ENCODE peak calls at places on chromosome 7, in four cellular contexts. Q is H9, Y is H1, R is mesendoderm. B is an unnamed sample.

GRCh38 chr7:22481726-22482125 is 18.3 kb downstream of the STEAP1B start:
- DNase-seq in Q (no peak), Y (no peak), R (no peak), B (no peak)

GRCh38 chr7:155709453-155709852 is 65.0 kb downstream of the RBM33 start:
- DNase-seq in R (no peak), Q (no peak), Y (no peak), B (no peak)

GRCh38 chr7:68038621-68039314 is 1042.1 kb downstream of the TYW1 start:
- DNase-seq in R (no peak), Q (no peak), Y (no peak), B (no peak)

GRCh38 chr7:15441915-15442314 is 119.9 kb downstream of the AGMO start:
- DNase-seq in Y (no peak), Q (no peak), R (no peak), B (no peak)

GRCh38 chr7:117014673-117015133 is 61.4 kb downstream of the ST7 start:
- DNase-seq in R (peak), Q (no peak), Y (no peak), B (peak)

GRCh38 chr7:74441801-74442200 is 11.9 kb upstream of the GTF2IRD1 start:
- DNase-seq in Q (no peak), R (no peak), Y (no peak), B (peak)

GRCh38 chr7:115478426-115478825 is 552.1 kb downstream of the TFEC start:
- DNase-seq in R (no peak), Y (no peak), Q (no peak), B (no peak)

GRCh38 chr7:2825595-2826227 is 18.4 kb downstream of the GNA12 start:
- DNase-seq in Y (no peak), Q (no peak), R (peak), B (peak)

GRCh38 chr7:1804310-1804709 is 134.2 kb downstream of the ELFN1 start:
- DNase-seq in R (no peak), Y (no peak), Q (no peak), B (no peak)

GRCh38 chr7:16450366-16450765 is 15.2 kb downstream of the SOSTDC1 start:
- DNase-seq in Q (no peak), Y (no peak), R (no peak), B (no peak)

GRCh38 chr7:33334349-33334748 is 205.0 kb downstream of the BBS9 start:
- DNase-seq in Q (peak), R (peak), Y (peak), B (peak)

GRCh38 chr7:3408814-3409595 is 108.0 kb downstream of the SDK1 start:
- DNase-seq in Y (no peak), Q (no peak), R (no peak), B (no peak)

GRCh38 chr7:120732256-120732655 is 125.7 kb downstream of the TSPAN12 start:
- DNase-seq in Y (no peak), Q (no peak), R (no peak), B (peak)

GRCh38 chr7:3154881-3155494 is 111.3 kb upstream of the CARD11 start:
- DNase-seq in R (peak), Q (no peak), Y (no peak), B (peak)

GRCh38 chr7:45715471-45716352 is 141.5 kb downstream of the ADCY1 start:
- DNase-seq in R (no peak), Q (peak), Y (no peak), B (no peak)

GRCh38 chr7:142880886-142881505 is 4.5 kb downstream of the TRPV6 start:
- DNase-seq in Y (peak), R (peak), Q (peak), B (peak)

GRCh38 chr7:89887489-89887888 is 266.8 kb upstream of the STEAP1 start:
- DNase-seq in Q (no peak), R (peak), Y (no peak), B (no peak)

GRCh38 chr7:138608292-138608691 is 92.9 kb downstream of the SVOPL start:
- DNase-seq in Q (no peak), R (no peak), Y (no peak), B (peak)

GRCh38 chr7:143012409-143012808 is 14.5 kb downstream of the OR9A2 start:
- DNase-seq in R (no peak), Y (no peak), Q (no peak), B (no peak)

GRCh38 chr7:92403760-92404074 is 43.6 kb upstream of the GATAD1 start:
- DNase-seq in R (no peak), Y (no peak), Q (no peak), B (no peak)

GRCh38 chr7:90119178-90119971 is 34.9 kb upstream of the STEAP1 start:
- DNase-seq in R (peak), Q (peak), Y (no peak), B (peak)

GRCh38 chr7:32533313-32534024 is 38.2 kb downstream of the AVL9 start:
- DNase-seq in R (no peak), Y (no peak), Q (no peak), B (peak)

GRCh38 chr7:138891446-138891810 is 89.8 kb downstream of the KIAA1549 start:
- DNase-seq in Q (no peak), Y (no peak), R (no peak), B (no peak)

GRCh38 chr7:74655785-74656420 is 1.6 kb upstream of the GTF2I start:
- DNase-seq in R (no peak), Q (no peak), Y (no peak), B (no peak)

GRCh38 chr7:115135769-115136410 is 214.0 kb downstream of the MDFIC start:
- DNase-seq in Y (no peak), R (no peak), Q (no peak), B (no peak)

GRCh38 chr7:12244694-12245093 is 33.6 kb downstream of the TMEM106B start:
- DNase-seq in Q (no peak), R (no peak), Y (no peak), B (no peak)

GRCh38 chr7:44272456-44272855 is 52.9 kb downstream of the CAMK2B start:
- DNase-seq in Q (no peak), Y (no peak), R (no peak), B (no peak)

GRCh38 chr7:134024729-134025128 is 102.4 kb upstream of the LRGUK start:
- DNase-seq in R (no peak), Q (no peak), Y (no peak), B (peak)

DNA sequence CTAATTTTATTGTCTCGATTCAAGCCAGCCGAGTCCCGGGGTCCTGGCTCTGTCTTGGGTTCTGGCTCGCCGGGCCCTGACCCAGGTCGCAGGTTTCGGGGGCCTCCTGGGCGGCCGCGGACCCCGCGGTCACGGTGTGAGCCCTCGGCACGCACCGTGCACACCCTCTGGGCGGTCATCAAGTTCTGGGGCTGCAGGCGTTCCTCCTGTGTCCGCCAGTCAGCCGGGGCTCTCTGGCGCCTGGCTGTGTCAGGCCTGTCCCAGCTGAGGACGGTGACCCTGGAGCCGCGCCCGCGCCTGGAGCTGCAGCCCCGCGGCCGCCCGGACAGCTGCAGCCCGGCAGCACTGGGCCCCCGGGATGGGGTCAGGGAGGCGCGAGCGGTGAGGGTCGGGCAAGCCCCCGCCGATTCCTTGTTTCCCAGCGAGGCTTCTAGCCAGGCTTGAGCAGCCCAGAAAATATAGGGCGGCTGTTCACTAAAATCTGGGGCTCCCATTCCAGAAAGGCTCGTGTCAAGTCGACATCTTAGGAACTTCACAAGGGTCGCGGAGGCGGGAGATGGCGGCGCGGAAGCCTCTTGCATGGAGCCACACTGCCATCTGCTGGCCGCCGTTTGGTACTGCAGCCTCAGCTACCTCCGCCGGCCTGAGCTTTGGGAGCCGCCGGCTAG is 4.2 kb upstream of the HOXA7 start:
- DNase-seq in R (peak), Q (peak), Y (peak), B (peak)
- H2BK120ac ChIP-seq in R (no peak), Q (no peak), Y (no peak), B (peak)

DNA sequence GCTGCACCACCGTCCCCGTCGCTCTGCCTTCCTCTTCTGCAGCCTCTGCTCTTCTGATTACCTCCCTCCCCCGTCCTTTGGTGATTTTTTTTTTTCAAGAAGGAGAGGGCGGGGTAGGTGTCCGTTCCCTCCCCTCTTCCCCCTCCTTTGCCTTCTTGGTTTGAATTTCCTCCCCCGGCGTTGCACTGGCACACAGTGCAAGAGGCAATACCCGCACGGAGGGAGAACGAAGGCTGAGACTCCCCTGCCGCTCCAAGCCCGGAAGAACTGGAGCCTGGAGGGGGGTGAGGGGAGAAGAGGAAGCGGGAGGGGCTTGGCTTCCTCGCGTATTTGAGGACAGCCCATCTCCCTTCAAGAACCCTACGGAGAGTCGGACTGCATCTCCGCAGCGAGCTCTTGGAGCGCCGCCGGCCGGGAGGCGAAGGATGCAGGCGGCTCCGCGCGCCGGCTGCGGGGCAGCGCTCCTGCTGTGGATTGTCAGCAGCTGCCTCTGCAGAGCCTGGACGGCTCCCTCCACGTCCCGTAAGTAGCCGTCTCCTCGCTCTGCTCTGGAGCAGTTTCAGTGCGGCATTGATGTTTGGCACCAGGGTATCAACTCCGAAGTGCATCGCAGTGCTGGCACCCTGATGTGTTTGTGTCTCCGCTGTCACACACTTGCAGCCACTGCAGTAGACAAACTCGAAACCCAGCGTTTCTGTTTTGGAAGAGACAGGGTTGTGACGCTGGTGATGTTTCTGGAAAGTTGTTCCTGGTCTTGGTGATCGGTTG is at the start of gene CNTNAP2:
- DNase-seq in R (peak), Y (peak), Q (peak), B (no peak)
- H4K5ac ChIP-seq in R (no peak), Y (no peak), Q (no peak), B (no peak)

GRCh38 chr7:47089068-47089417 is 492.9 kb downstream of the TNS3 start:
- DNase-seq in Q (no peak), Y (no peak), R (no peak), B (no peak)
- H2BK120ac ChIP-seq in Q (no peak), Y (no peak), R (no peak), B (no peak)

GRCh38 chr7:96236198-96237039 is 85.5 kb downstream of the SLC25A13 start:
- DNase-seq in R (peak), Y (no peak), Q (no peak), B (peak)

GRCh38 chr7:96237040-96237439 is 84.9 kb downstream of the SLC25A13 start:
- DNase-seq in Q (no peak), Y (no peak), R (no peak), B (no peak)

GRCh38 chr7:96233528-96234154 is 88.3 kb downstream of the SLC25A13 start:
- DNase-seq in Q (no peak), Y (no peak), R (no peak), B (no peak)

GRCh38 chr7:96235281-96235680 is 86.6 kb downstream of the SLC25A13 start:
- DNase-seq in R (no peak), Y (no peak), Q (no peak), B (no peak)

DNA sequence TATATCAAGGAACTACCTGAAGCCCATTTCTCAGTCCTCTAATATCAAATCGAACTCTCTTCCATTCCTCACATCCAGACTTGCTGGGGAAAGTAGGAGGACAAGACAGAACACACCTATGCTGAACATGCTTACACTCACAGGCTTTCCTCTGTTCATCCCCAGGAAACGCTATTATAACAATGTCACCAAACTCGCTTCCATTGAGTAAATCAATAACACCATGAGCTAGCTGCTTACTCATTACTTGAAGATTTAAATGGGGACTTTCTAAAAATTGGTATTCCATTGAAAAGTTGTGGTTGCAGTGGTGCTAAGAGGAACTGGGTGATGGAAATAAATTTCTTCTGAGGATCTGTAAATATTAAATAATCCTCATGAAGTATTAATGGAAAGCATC is 88.8 kb downstream of the SLC25A13 start:
- DNase-seq in Q (no peak), R (no peak), Y (no peak), B (no peak)
- H4K5ac ChIP-seq in Q (no peak), R (no peak), Y (no peak), B (no peak)

DNA sequence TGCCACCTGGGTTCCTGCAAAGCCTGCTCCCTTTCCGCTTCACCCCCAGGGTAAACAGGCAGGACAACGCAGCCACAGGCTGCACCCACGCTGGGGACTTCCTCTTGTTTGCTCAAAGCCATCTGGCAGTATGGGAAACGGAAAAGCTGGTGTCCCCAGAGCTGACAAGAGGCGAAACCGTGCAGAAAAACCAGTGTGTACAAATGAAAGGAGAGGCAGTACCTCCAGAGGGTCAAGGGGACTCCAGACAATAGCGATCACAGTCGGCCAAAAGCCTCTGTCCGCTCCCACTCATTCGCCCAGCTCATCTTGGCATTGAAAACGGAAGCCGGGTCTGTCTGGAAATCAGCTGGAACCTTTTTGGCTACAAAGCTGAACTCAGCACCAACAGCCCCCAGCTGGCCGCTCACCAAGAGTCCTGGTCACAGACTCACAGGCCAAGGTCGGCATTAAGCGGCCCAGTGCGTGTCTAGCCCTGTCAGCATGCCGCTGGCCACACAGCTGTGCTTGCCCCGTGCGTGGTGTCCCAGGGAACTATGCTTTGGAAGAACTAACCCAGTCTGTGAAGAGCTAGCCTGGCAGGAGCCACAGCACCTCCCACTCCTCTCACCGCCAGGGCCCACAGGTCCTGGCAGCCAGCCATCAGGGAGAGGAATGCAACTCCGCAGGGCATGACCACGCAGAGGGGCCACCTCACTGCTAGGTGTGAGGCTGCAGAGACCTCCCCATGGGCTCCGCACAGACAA is 10.4 kb downstream of the TNS3 start:
- DNase-seq in R (peak), Q (no peak), Y (no peak), B (peak)
- H2BK120ac ChIP-seq in R (no peak), Q (no peak), Y (no peak), B (peak)

DNA sequence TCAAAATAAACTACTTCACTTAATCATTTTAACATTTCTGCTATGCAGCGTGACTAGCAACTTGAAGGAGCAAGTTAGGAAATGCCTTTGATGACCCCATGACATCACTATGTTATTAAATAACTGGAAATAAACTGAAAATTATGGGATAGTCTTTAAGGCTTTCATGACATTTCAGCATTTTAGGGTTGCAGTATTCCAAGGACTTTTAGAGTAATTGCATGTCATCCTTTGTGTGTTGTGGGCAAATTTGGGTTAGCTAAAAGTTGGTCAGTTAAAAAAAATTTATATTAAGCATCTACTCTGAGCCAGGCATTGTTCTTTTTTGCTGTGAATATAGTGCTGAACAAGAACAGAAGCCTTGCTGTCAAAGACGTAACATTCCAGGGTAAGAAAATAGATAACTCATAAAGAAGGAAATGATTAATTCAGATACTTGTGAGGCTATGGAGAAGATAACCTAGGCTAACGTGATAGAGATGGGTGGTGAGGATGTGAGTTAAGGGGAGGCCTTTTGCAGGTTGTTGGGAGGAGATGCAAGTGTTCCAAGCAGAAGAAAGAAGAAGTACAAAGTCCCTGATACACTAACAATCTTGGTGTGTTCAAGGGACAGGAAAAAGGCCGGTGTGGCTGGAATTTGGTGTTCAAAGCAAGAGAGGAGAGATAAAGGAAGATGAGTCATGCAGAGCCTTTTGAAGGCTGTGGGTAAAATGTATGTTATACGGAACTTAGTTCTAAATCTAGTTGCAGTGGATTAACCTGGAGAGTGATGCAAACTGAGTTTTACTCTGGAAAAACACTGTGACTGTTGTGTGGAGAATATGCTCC is 610.2 kb downstream of the AUTS2 start:
- DNase-seq in R (peak), Y (no peak), Q (no peak), B (no peak)
- H4K5ac ChIP-seq in R (no peak), Y (no peak), Q (no peak), B (no peak)

GRCh38 chr7:28955723-28956607 is 2.2 kb downstream of the TRIL start:
- DNase-seq in Q (peak), Y (no peak), R (peak), B (peak)
- H2BK120ac ChIP-seq in Q (no peak), Y (peak), R (no peak), B (no peak)

GRCh38 chr7:28480595-28480994 is 68.3 kb downstream of the CREB5 start:
- DNase-seq in Q (no peak), Y (no peak), R (no peak), B (no peak)
- H4K5ac ChIP-seq in Q (no peak), Y (no peak), R (no peak), B (no peak)

DNA sequence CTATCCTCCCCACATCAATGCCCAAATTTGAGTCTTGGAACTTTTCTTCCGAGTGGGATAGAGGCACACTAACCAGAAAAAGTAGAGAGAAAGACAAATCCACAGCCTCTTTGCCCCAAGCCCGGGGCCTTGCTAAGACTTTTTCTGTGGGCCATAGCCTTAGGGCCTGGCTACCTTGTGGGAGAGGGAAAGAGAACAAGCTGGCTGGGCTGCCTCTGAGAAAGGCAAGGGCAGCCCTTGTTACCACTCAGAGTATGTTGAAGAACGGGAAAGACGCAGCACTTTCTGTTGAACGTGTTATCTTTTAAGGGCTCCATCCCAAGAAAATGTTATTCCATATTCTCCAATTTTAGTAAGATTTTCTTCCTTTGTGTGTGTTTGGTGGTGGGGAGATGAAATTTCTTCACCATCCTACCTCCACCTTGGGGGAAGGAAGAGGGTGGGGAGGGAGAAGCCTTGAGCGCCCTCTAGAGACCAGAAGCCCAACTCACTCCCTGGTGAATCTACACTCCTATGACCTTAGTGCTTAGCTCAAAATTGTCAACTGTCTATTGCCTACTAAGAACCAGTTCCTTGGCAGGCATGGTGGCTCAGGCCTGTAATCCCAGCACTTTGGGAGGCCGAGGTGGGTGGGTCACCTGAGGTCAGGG is 3.9 kb upstream of the NRF1 start:
- DNase-seq in Y (no peak), R (peak), Q (peak), B (no peak)
- H2BK120ac ChIP-seq in Y (no peak), R (no peak), Q (no peak), B (no peak)